ENCODE peak calls at places on chromosomes 7 and 10, in four cellular contexts. C is omental fat pad, N is body of pancreas, M is A549. Z is an unnamed sample.

GRCh38 chr7:92784935-92785334 is 51.4 kb downstream of the CDK6 start:
- ATAC-seq in C (no peak), M (no peak), N (no peak), Z (no peak)

GRCh38 chr7:50342616-50343114 is 38.1 kb downstream of the IKZF1 start:
- ATAC-seq in M (no peak), N (peak; percentile 38), C (no peak), Z (no peak)

GRCh38 chr7:90595341-90595800 is 750 bp upstream of the CDK14 start:
- ATAC-seq in N (peak; percentile 28), C (peak; percentile 43), M (peak; percentile 32), Z (peak; percentile 2)

GRCh38 chr10:123527122-123527521 is 139.0 kb upstream of the GPR26 start:
- ATAC-seq in C (no peak), M (no peak), N (no peak), Z (peak; percentile 58)

GRCh38 chr7:112467867-112468266 is 12.9 kb upstream of the LSMEM1 start:
- ATAC-seq in C (no peak), N (no peak), M (no peak), Z (no peak)

GRCh38 chr7:64612452-64612851 is 49.6 kb upstream of the ZNF680 start:
- ATAC-seq in C (no peak), N (peak; percentile 85), M (no peak), Z (no peak)

GRCh38 chr7:106863216-106863997 is 1.7 kb upstream of the PIK3CG start:
- ATAC-seq in M (no peak), N (no peak), C (no peak), Z (no peak)

GRCh38 chr7:7808156-7808555 is 89.7 kb upstream of the RPA3 start:
- ATAC-seq in M (peak; percentile 54), C (no peak), N (no peak), Z (no peak)

GRCh38 chr10:124465003-124465776 is 3.6 kb downstream of the LHPP start:
- ATAC-seq in C (no peak), M (no peak), N (no peak), Z (peak; percentile 52)

GRCh38 chr7:106717254-106717996 is 56.5 kb upstream of the CCDC71L start:
- ATAC-seq in N (no peak), C (no peak), M (no peak), Z (no peak)

GRCh38 chr7:100962537-100962936 is 6.8 kb upstream of the MUC12 start:
- ATAC-seq in C (no peak), M (no peak), N (no peak), Z (no peak)

GRCh38 chr7:127809285-127809702 is 157.3 kb downstream of the SND1 start:
- ATAC-seq in C (no peak), M (peak; percentile 43), N (no peak), Z (no peak)

GRCh38 chr7:141754939-141755338 is 9.0 kb upstream of the TAS2R3 start:
- ATAC-seq in M (no peak), N (no peak), C (no peak), Z (no peak)

GRCh38 chr7:117706191-117706590 is 167.1 kb downstream of the CTTNBP2 start:
- ATAC-seq in M (no peak), C (no peak), N (no peak), Z (no peak)

GRCh38 chr10:132940791-132941465 is 1.4 kb downstream of the CFAP46 start:
- ATAC-seq in M (no peak), N (no peak), C (no peak), Z (peak; percentile 65)

GRCh38 chr10:133419211-133419950 is 5.0 kb downstream of the SPRN start:
- ATAC-seq in M (no peak), C (no peak), N (no peak), Z (no peak)

GRCh38 chr7:94236960-94237359 is 157.7 kb upstream of the COL1A2 start:
- ATAC-seq in C (no peak), N (no peak), M (no peak), Z (no peak)

GRCh38 chr7:25726682-25727357 is 425.2 kb upstream of the NFE2L3 start:
- ATAC-seq in C (no peak), M (no peak), N (no peak), Z (no peak)

GRCh38 chr10:326350-326749 is 191.1 kb downstream of the ZMYND11 start:
- ATAC-seq in C (no peak), M (no peak), N (no peak), Z (no peak)

GRCh38 chr7:77269360-77270075 is 69.9 kb upstream of the FGL2 start:
- ATAC-seq in M (no peak), C (peak; percentile 58), N (no peak), Z (peak; percentile 87)

Z was measured in stimulated activated memory B cell treated with anti-CD40 and anti-IgM and Interleukin-4, amounts not matched to agents 10 μg/mL and 1 μg/mL and 100 μg/mL, for 72 hours.